ENCODE peak calls at places on chromosomes 11 and 22, in eight cellular contexts. L, G, Q, X, M, N, S and C are unnamed samples.

GRCh38 chr11:78339483-78339882 is 78.1 kb downstream of the GAB2 start:
- DNase-seq in G (no peak), X (no peak), M (no peak), S (no peak), N (no peak), Q (no peak), L (no peak), C (no peak)

GRCh38 chr11:33877029-33877428 is 14.8 kb downstream of the LMO2 start:
- DNase-seq in M (no peak), G (no peak), Q (no peak), L (no peak), S (no peak), N (no peak), X (no peak), C (no peak)

GRCh38 chr11:38950882-38951281 is 2352.8 kb upstream of the RAG2 start:
- DNase-seq in M (no peak), Q (no peak), L (no peak), X (no peak), N (no peak), S (no peak), G (no peak), C (no peak)

GRCh38 chr11:70526116-70527045 is 128.1 kb downstream of the CTTN start:
- DNase-seq in M (no peak), Q (no peak), L (no peak), N (peak; percentile 26), S (no peak), G (no peak), X (no peak), C (no peak)

GRCh38 chr11:119317592-119318239 is 786 bp upstream of the MCAM start:
- DNase-seq in N (no peak), X (no peak), G (no peak), S (no peak), L (no peak), Q (no peak), M (no peak), C (no peak)

GRCh38 chr22:46036558-46037408 is 59.8 kb upstream of the WNT7B start:
- DNase-seq in L (peak; percentile 38), G (peak; percentile 74), S (no peak), X (no peak), Q (peak; percentile 78), M (peak; percentile 62), N (peak; percentile 76), C (peak; percentile 51)

GRCh38 chr22:36197601-36198146 is 3.9 kb downstream of the APOL4 start:
- DNase-seq in M (no peak), L (no peak), X (no peak), S (no peak), N (no peak), Q (peak; percentile 21), G (peak; percentile 42), C (no peak)

GRCh38 chr11:126482586-126483108 is 127.2 kb downstream of the ST3GAL4 start:
- DNase-seq in S (no peak), N (no peak), X (peak; percentile 6), L (no peak), G (no peak), M (no peak), Q (no peak), C (no peak)

GRCh38 chr11:36507824-36508489 is 2.1 kb downstream of the TRAF6 start:
- DNase-seq in L (no peak), G (no peak), M (no peak), Q (no peak), N (no peak), S (no peak), X (no peak), C (no peak)

GRCh38 chr11:72524711-72525110 is 90.4 kb upstream of the CLPB start:
- DNase-seq in N (no peak), S (peak; percentile 31), Q (no peak), L (no peak), X (peak; percentile 27), M (no peak), G (no peak), C (no peak)

GRCh38 chr11:94674005-94674491 is 94.1 kb upstream of the AMOTL1 start:
- DNase-seq in S (no peak), M (no peak), L (no peak), Q (no peak), X (no peak), G (no peak), N (no peak), C (no peak)

GRCh38 chr22:42108848-42109247 is 18.3 kb upstream of the NDUFA6 start:
- DNase-seq in N (no peak), G (peak; percentile 40), X (no peak), Q (no peak), S (no peak), L (no peak), M (no peak), C (no peak)

GRCh38 chr11:61305417-61305816 is 10.3 kb upstream of the VWCE start:
- DNase-seq in S (no peak), X (no peak), N (no peak), Q (no peak), L (no peak), G (no peak), M (no peak), C (no peak)

GRCh38 chr22:44381761-44382454 is 69.2 kb upstream of the SHISAL1 start:
- DNase-seq in Q (no peak), N (no peak), X (no peak), G (no peak), S (no peak), M (no peak), L (no peak), C (no peak)
- H3K4me3 ChIP-seq in Q (no peak overlapping the region), N (no peak overlapping the region), X (no peak overlapping the region), G (no peak overlapping the region), S (no peak overlapping the region), M (no peak overlapping the region), L (no peak overlapping the region), C (no peak overlapping the region)

DNA sequence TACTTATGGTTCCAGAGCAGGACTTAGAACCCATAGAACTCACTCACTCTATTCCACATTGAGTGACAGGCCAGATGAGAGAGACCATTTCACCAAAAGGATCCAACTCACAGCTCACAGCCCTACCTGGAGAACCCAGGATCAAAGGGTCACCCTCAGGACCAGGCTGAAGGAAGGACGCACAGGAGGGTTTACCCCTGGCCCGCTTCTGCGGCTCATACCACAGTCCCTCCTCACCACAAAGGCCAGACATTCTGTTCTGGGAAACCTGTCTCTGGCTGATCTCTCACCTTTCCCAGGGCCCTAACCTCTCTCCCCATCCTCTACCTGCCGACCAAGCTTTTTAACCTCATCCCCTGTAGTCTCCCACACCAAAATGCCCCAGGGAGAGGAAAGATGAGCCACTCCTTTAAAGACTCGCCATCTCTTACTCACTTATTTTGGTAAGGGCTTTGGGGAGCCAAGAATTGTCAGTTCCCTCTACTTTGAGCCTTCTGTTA is 4.7 kb downstream of the FOSL1 start:
- DNase-seq in L (no peak), G (no peak), X (no peak), Q (no peak), N (no peak), M (no peak), S (no peak), C (no peak)
- H3K4me3 ChIP-seq in L (no peak overlapping the region), G (no peak overlapping the region), X (peak overlapping the region; percentile 5), Q (no peak overlapping the region), N (no peak overlapping the region), M (no peak overlapping the region), S (no peak overlapping the region), C (no peak overlapping the region)

GRCh38 chr11:134762248-134763029 is 350.4 kb upstream of the B3GAT1 start:
- DNase-seq in M (no peak), G (peak; percentile 56), N (no peak), S (peak; percentile 28), Q (no peak), L (no peak), X (peak; percentile 4), C (no peak)
- H3K4me3 ChIP-seq in M (no peak overlapping the region), G (peak overlapping the region; percentile 48), N (no peak overlapping the region), S (peak overlapping the region; percentile 32), Q (no peak overlapping the region), L (no peak overlapping the region), X (peak overlapping the region; percentile 23), C (no peak overlapping the region)

GRCh38 chr11:68282861-68283230 is 11.1 kb upstream of the C11orf24 start:
- DNase-seq in X (no peak), L (no peak), G (no peak), Q (no peak), S (no peak), N (no peak), M (no peak), C (no peak)
- H3K4me3 ChIP-seq in X (no peak overlapping the region), L (no peak overlapping the region), G (no peak overlapping the region), Q (no peak overlapping the region), S (no peak overlapping the region), N (no peak overlapping the region), M (no peak overlapping the region), C (no peak overlapping the region)

GRCh38 chr11:106601637-106602297 is 416.5 kb downstream of the GUCY1A2 start:
- DNase-seq in S (no peak), Q (no peak), L (no peak), G (no peak), N (no peak), M (no peak), X (no peak), C (no peak)
- H3K4me3 ChIP-seq in S (no peak overlapping the region), Q (no peak overlapping the region), L (no peak overlapping the region), G (no peak overlapping the region), N (no peak overlapping the region), M (no peak overlapping the region), X (no peak overlapping the region), C (no peak overlapping the region)

DNA sequence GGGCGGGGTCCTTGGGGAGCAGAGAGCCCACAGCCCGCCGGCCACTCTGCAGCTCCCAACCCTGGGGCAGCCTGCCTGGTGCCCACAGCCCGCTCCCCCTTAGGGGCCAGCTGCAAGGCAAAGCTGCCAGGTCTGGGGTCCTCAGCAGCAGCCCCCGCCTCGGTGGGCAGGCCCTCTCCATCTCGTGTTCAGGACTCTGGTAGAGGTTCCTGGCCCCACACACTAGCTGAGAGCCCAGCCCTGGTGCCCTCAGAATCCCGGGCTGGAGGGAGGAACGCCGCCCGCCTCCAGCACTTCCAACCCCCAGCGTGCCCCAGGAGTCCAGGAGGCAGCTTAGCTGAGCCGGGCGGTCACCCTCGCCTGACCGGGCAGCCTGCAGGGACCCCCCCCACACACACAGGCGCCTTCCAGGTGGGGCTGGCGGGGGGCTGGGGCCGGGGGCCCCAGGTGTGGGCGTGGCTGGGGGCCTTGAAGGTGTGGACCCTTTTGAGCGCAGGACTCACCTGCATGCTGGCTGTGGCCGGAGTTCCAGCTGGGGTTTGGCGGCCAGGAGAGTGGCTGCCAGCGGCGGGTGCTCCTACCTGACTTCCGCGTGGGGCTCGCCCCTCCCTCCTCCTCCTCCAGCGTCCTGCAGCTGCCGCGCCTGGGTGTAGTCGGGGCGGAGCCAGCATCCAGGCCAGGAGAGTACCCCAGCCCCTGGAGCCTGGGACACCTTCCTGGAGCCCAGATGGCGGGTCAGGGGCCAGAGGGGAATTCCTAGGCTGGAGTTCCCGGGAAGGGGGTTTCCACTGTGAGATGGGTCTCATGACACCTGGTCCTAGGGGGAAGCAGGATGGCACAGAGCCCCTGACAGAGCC is at the start of gene ANO9:
- DNase-seq in X (no peak), M (peak; percentile 75), Q (peak; percentile 55), G (peak; percentile 77), N (no peak), S (no peak), L (peak; percentile 59), C (no peak)
- H3K4me3 ChIP-seq in X (no peak within 1 kb of the TSS), M (peak within 1 kb of the TSS; percentile 42), Q (peak within 1 kb of the TSS; percentile 61), G (peak within 1 kb of the TSS; percentile 56), N (no peak within 1 kb of the TSS), S (no peak within 1 kb of the TSS), L (no peak within 1 kb of the TSS), C (no peak within 1 kb of the TSS)